ENCODE peak calls at places on chromosomes 6 and 20, in eight cellular contexts. J is Calu3; C is A172; W is GM12865; F is activated CD8-positive, alpha-beta memory T cell treated with anti-CD3 and anti-CD28 coated beads for 4 hours; B is CD8-positive, alpha-beta memory T cell; H is ELR; M is activated naive CD8-positive, alpha-beta T cell treated with anti-CD3 and anti-CD28 coated beads for 36 hours. O is an unnamed sample.

GRCh38 chr20:40958598-40958997 is 70.0 kb upstream of the TOP1 start:
- DNase-seq in J (no peak), C (no peak), W (no peak), F (no peak), B (no peak), H (no peak), M (no peak), O (no peak)

GRCh38 chr6:37389857-37390256 is 36.1 kb downstream of the RNF8 start:
- DNase-seq in J (no peak), C (no peak), W (no peak), F (no peak), B (no peak), H (no peak), M (no peak), O (no peak)

GRCh38 chr6:5695260-5696245 is 311.2 kb downstream of the NRN1 start:
- DNase-seq in J (no peak), C (peak), W (no peak), F (no peak), B (no peak), H (peak), M (no peak), O (no peak)

GRCh38 chr6:25301358-25301757 is 22.2 kb downstream of the CARMIL1 start:
- DNase-seq in J (no peak), C (no peak), W (peak), F (no peak), B (no peak), H (no peak), M (no peak), O (no peak)

GRCh38 chr20:34037767-34038166 is 44.1 kb downstream of the RALY start:
- DNase-seq in J (no peak), C (no peak), W (no peak), F (no peak), B (no peak), H (no peak), M (no peak), O (no peak)

GRCh38 chr20:51128198-51128597 is 105.3 kb upstream of the KCNG1 start:
- DNase-seq in J (no peak), C (peak), W (peak), F (no peak), B (no peak), H (peak), M (no peak), O (no peak)

GRCh38 chr20:18056174-18057105 is 1.3 kb downstream of the OVOL2 start:
- DNase-seq in J (peak), C (no peak), W (no peak), F (no peak), B (no peak), H (no peak), M (peak), O (no peak)

GRCh38 chr6:77474286-77474956 is 11.1 kb upstream of the HTR1B start:
- DNase-seq in J (no peak), C (no peak), W (peak), F (no peak), B (no peak), H (peak), M (no peak), O (no peak)

GRCh38 chr6:12012566-12013367 is 655 bp downstream of the HIVEP1 start:
- DNase-seq in J (peak), C (peak), W (peak), F (peak), B (peak), H (peak), M (peak), O (peak)

GRCh38 chr6:49001856-49002255 is 461.2 kb downstream of the MMUT start:
- DNase-seq in J (no peak), C (peak), W (no peak), F (no peak), B (no peak), H (peak), M (no peak), O (no peak)

GRCh38 chr6:166277892-166278578 is 30.2 kb downstream of the PRR18 start:
- DNase-seq in J (no peak), C (no peak), W (peak), F (no peak), B (no peak), H (no peak), M (no peak), O (no peak)

GRCh38 chr6:111819458-111819857 is 53.8 kb downstream of the FYN start:
- DNase-seq in J (no peak), C (no peak), W (no peak), F (no peak), B (no peak), H (no peak), M (no peak), O (no peak)

GRCh38 chr6:108895591-108895990 is 47.4 kb downstream of the ARMC2 start:
- DNase-seq in J (no peak), C (no peak), W (no peak), F (no peak), B (peak), H (peak), M (no peak), O (no peak)

GRCh38 chr20:57548177-57549058 is 12.5 kb upstream of the PCK1 start:
- DNase-seq in J (no peak), C (no peak), W (peak), F (no peak), B (no peak), H (no peak), M (no peak), O (no peak)

GRCh38 chr6:116019428-116019827 is 41.3 kb downstream of the FRK start:
- DNase-seq in J (no peak), C (no peak), W (peak), F (no peak), B (no peak), H (no peak), M (no peak), O (no peak)

GRCh38 chr6:137883400-137883888 is 16.4 kb downstream of the TNFAIP3 start:
- DNase-seq in J (no peak), C (no peak), W (peak), F (no peak), B (peak), H (no peak), M (no peak), O (no peak)

GRCh38 chr6:148760143-148760505 is 13.3 kb downstream of the UST start:
- DNase-seq in J (no peak), C (no peak), W (peak), F (no peak), B (no peak), H (no peak), M (no peak), O (no peak)

GRCh38 chr6:169161572-169162167 is 92.0 kb downstream of the THBS2 start:
- DNase-seq in J (no peak), C (no peak), W (no peak), F (no peak), B (no peak), H (no peak), M (no peak), O (no peak)

GRCh38 chr6:95917034-95917433 is 98.7 kb upstream of the FUT9 start:
- DNase-seq in J (peak), C (no peak), W (no peak), F (no peak), B (no peak), H (no peak), M (no peak), O (no peak)

GRCh38 chr20:62117658-62118057 is 4.6 kb upstream of the LSM14B start:
- DNase-seq in J (no peak), C (no peak), W (no peak), F (peak), B (peak), H (no peak), M (peak), O (peak)

GRCh38 chr6:118400582-118400981 is 147.5 kb upstream of the PLN start:
- DNase-seq in J (no peak), C (no peak), W (no peak), F (no peak), B (no peak), H (no peak), M (no peak), O (no peak)

GRCh38 chr6:135419162-135419561 is 78.4 kb downstream of the AHI1 start:
- DNase-seq in J (no peak), C (no peak), W (no peak), F (no peak), B (no peak), H (peak), M (no peak), O (no peak)

GRCh38 chr20:57040924-57041323 is 225.5 kb downstream of the BMP7 start:
- DNase-seq in J (no peak), C (peak), W (no peak), F (no peak), B (no peak), H (peak), M (no peak), O (no peak)

GRCh38 chr6:167851349-167851952 is 24.7 kb downstream of the AFDN start:
- DNase-seq in J (no peak), C (no peak), W (no peak), F (no peak), B (no peak), H (peak), M (no peak), O (no peak)

GRCh38 chr6:78948785-78949184 is 81.4 kb downstream of the IRAK1BP1 start:
- DNase-seq in J (no peak), C (no peak), W (no peak), F (no peak), B (no peak), H (no peak), M (no peak), O (no peak)

GRCh38 chr6:117992856-117993255 is 85.8 kb downstream of the SLC35F1 start:
- DNase-seq in J (no peak), C (no peak), W (no peak), F (no peak), B (no peak), H (no peak), M (no peak), O (no peak)

GRCh38 chr20:10369723-10370090 is 64.3 kb downstream of the MKKS start:
- DNase-seq in J (peak), C (no peak), W (no peak), F (no peak), B (no peak), H (peak), M (no peak), O (no peak)

GRCh38 chr6:7311171-7311570 is 1.8 kb downstream of the SSR1 start:
- DNase-seq in J (no peak), C (no peak), W (no peak), F (no peak), B (no peak), H (no peak), M (no peak), O (no peak)

GRCh38 chr6:168133186-168133585 is 54.2 kb upstream of the FRMD1 start:
- DNase-seq in J (no peak), C (no peak), W (no peak), F (no peak), B (no peak), H (peak), M (no peak), O (no peak)

GRCh38 chr6:128068110-128068460 is 167.2 kb upstream of the THEMIS start:
- DNase-seq in J (no peak), C (no peak), W (no peak), F (no peak), B (no peak), H (no peak), M (no peak), O (no peak)

GRCh38 chr6:127069659-127070279 is 48.7 kb upstream of the RSPO3 start:
- DNase-seq in J (no peak), C (peak), W (peak), F (no peak), B (no peak), H (peak), M (no peak), O (no peak)

GRCh38 chr20:38418509-38419204 is 16.5 kb downstream of the SNHG17 start:
- DNase-seq in J (no peak), C (peak), W (no peak), F (no peak), B (no peak), H (peak), M (no peak), O (no peak)

GRCh38 chr20:10239954-10240353 is 21.3 kb downstream of the SNAP25 start:
- DNase-seq in J (peak), C (peak), W (no peak), F (no peak), B (no peak), H (peak), M (no peak), O (no peak)

GRCh38 chr6:157107915-157108651 is 215.2 kb downstream of the TMEM242 start:
- DNase-seq in J (no peak), C (peak), W (no peak), F (no peak), B (peak), H (peak), M (no peak), O (no peak)

GRCh38 chr6:148231572-148231971 is 111.1 kb upstream of the SASH1 start:
- DNase-seq in J (no peak), C (peak), W (no peak), F (no peak), B (no peak), H (peak), M (no peak), O (no peak)

GRCh38 chr20:41029150-41029872 is 689 bp downstream of the TOP1 start:
- DNase-seq in J (peak), C (no peak), W (peak), F (no peak), B (peak), H (peak), M (peak), O (peak)